ENCODE peak calls at places on chromosomes 2 and 18, in six cellular contexts. One of them, this sample, is unnamed.

GRCh38 chr2:88959480-88960204 is 268.2 kb downstream of the RPIA start:
- DNase-seq in lower leg skin: no peak
- DNase-seq in fibroblast of pulmonary artery: peak; percentile 4
- DNase-seq in MM.1S: no peak
- DNase-seq in AG04450: no peak
- DNase-seq in Peyer's patch: no peak
- DNase-seq in this sample: peak; percentile 3

GRCh38 chr2:27559228-27559627 is 23.6 kb upstream of the ZNF512 start:
- DNase-seq in lower leg skin: no peak
- DNase-seq in fibroblast of pulmonary artery: no peak
- DNase-seq in MM.1S: no peak
- DNase-seq in AG04450: no peak
- DNase-seq in Peyer's patch: no peak
- DNase-seq in this sample: no peak

GRCh38 chr18:38751897-38752296 is 1186.3 kb upstream of the CELF4 start:
- DNase-seq in lower leg skin: peak; percentile 36
- DNase-seq in fibroblast of pulmonary artery: no peak
- DNase-seq in MM.1S: no peak
- DNase-seq in AG04450: no peak
- DNase-seq in Peyer's patch: no peak
- DNase-seq in this sample: no peak

GRCh38 chr18:48319796-48320638 is 89.2 kb downstream of the ZBTB7C start:
- DNase-seq in lower leg skin: no peak
- DNase-seq in fibroblast of pulmonary artery: peak; percentile 43
- DNase-seq in MM.1S: no peak
- DNase-seq in AG04450: no peak
- DNase-seq in Peyer's patch: no peak
- DNase-seq in this sample: peak; percentile 46

GRCh38 chr18:78738076-78738690 is 241.4 kb upstream of the SALL3 start:
- DNase-seq in lower leg skin: no peak
- DNase-seq in fibroblast of pulmonary artery: no peak
- DNase-seq in MM.1S: no peak
- DNase-seq in AG04450: no peak
- DNase-seq in Peyer's patch: no peak
- DNase-seq in this sample: no peak

GRCh38 chr18:6437937-6438818 is 23.5 kb upstream of the L3MBTL4 start:
- DNase-seq in lower leg skin: no peak
- DNase-seq in fibroblast of pulmonary artery: no peak
- DNase-seq in MM.1S: no peak
- DNase-seq in AG04450: no peak
- DNase-seq in Peyer's patch: no peak
- DNase-seq in this sample: no peak

GRCh38 chr2:214547931-214548330 is 137.1 kb downstream of the VWC2L start:
- DNase-seq in lower leg skin: no peak
- DNase-seq in fibroblast of pulmonary artery: no peak
- DNase-seq in MM.1S: no peak
- DNase-seq in AG04450: no peak
- DNase-seq in Peyer's patch: no peak
- DNase-seq in this sample: no peak

GRCh38 chr2:174836345-174836999 is 72.2 kb upstream of the CHRNA1 start:
- DNase-seq in lower leg skin: no peak
- DNase-seq in fibroblast of pulmonary artery: peak; percentile 95
- DNase-seq in MM.1S: no peak
- DNase-seq in AG04450: peak; percentile 85
- DNase-seq in Peyer's patch: no peak
- DNase-seq in this sample: peak; percentile 96

GRCh38 chr18:73408434-73408833 is 540.6 kb upstream of the NETO1 start:
- DNase-seq in lower leg skin: no peak
- DNase-seq in fibroblast of pulmonary artery: peak; percentile 18
- DNase-seq in MM.1S: no peak
- DNase-seq in AG04450: no peak
- DNase-seq in Peyer's patch: no peak
- DNase-seq in this sample: no peak

GRCh38 chr2:72993147-72993546 is 75.8 kb downstream of the EMX1 start:
- DNase-seq in lower leg skin: peak; percentile 36
- DNase-seq in fibroblast of pulmonary artery: peak; percentile 49
- DNase-seq in MM.1S: peak; percentile 45
- DNase-seq in AG04450: no peak
- DNase-seq in Peyer's patch: peak; percentile 21
- DNase-seq in this sample: peak; percentile 49

GRCh38 chr2:43070676-43071491 is 155.5 kb downstream of the ZFP36L2 start:
- DNase-seq in lower leg skin: no peak
- DNase-seq in fibroblast of pulmonary artery: no peak
- DNase-seq in MM.1S: no peak
- DNase-seq in AG04450: no peak
- DNase-seq in Peyer's patch: no peak
- DNase-seq in this sample: no peak

GRCh38 chr2:232951181-232951580 is 61.9 kb downstream of the NGEF start:
- DNase-seq in lower leg skin: no peak
- DNase-seq in fibroblast of pulmonary artery: no peak
- DNase-seq in MM.1S: no peak
- DNase-seq in AG04450: no peak
- DNase-seq in Peyer's patch: no peak
- DNase-seq in this sample: no peak

GRCh38 chr18:37578886-37579513 is 13.4 kb upstream of the CELF4 start:
- DNase-seq in lower leg skin: peak; percentile 42
- DNase-seq in fibroblast of pulmonary artery: peak; percentile 67
- DNase-seq in MM.1S: peak; percentile 37
- DNase-seq in AG04450: no peak
- DNase-seq in Peyer's patch: no peak
- DNase-seq in this sample: peak; percentile 58

GRCh38 chr2:79235135-79235534 is 75.6 kb upstream of the REG3A start:
- DNase-seq in lower leg skin: no peak
- DNase-seq in fibroblast of pulmonary artery: no peak
- DNase-seq in MM.1S: no peak
- DNase-seq in AG04450: no peak
- DNase-seq in Peyer's patch: no peak
- DNase-seq in this sample: no peak

GRCh38 chr18:21203842-21204241 is 38.2 kb upstream of the GREB1L start:
- DNase-seq in lower leg skin: no peak
- DNase-seq in fibroblast of pulmonary artery: no peak
- DNase-seq in MM.1S: no peak
- DNase-seq in AG04450: no peak
- DNase-seq in Peyer's patch: no peak
- DNase-seq in this sample: no peak
- H3K4me3 ChIP-seq in lower leg skin: no peak overlapping the region
- H3K4me3 ChIP-seq in fibroblast of pulmonary artery: no peak overlapping the region
- H3K4me3 ChIP-seq in MM.1S: no peak overlapping the region
- H3K4me3 ChIP-seq in AG04450: no peak overlapping the region
- H3K4me3 ChIP-seq in Peyer's patch: no peak overlapping the region
- H3K4me3 ChIP-seq in this sample: no peak overlapping the region

GRCh38 chr18:50689578-50689977 is 129.7 kb downstream of the MAPK4 start:
- DNase-seq in lower leg skin: no peak
- DNase-seq in fibroblast of pulmonary artery: no peak
- DNase-seq in MM.1S: no peak
- DNase-seq in AG04450: no peak
- DNase-seq in Peyer's patch: no peak
- DNase-seq in this sample: no peak

GRCh38 chr18:50687491-50687890 is 127.6 kb downstream of the MAPK4 start:
- DNase-seq in lower leg skin: no peak
- DNase-seq in fibroblast of pulmonary artery: no peak
- DNase-seq in MM.1S: no peak
- DNase-seq in AG04450: no peak
- DNase-seq in Peyer's patch: no peak
- DNase-seq in this sample: no peak

GRCh38 chr18:50686409-50686808 is 126.5 kb downstream of the MAPK4 start:
- DNase-seq in lower leg skin: no peak
- DNase-seq in fibroblast of pulmonary artery: no peak
- DNase-seq in MM.1S: no peak
- DNase-seq in AG04450: no peak
- DNase-seq in Peyer's patch: no peak
- DNase-seq in this sample: no peak
- TF ChIP-seq CTCF in lower leg skin: no peak
- TF ChIP-seq CTCF in fibroblast of pulmonary artery: no peak
- TF ChIP-seq CTCF in MM.1S: no peak
- TF ChIP-seq CTCF in AG04450: no peak
- TF ChIP-seq CTCF in Peyer's patch: no peak
- TF ChIP-seq CTCF in this sample: no peak

GRCh38 chr2:216086207-216086893 is 4.6 kb downstream of the TMEM169 start:
- DNase-seq in lower leg skin: no peak
- DNase-seq in fibroblast of pulmonary artery: no peak
- DNase-seq in MM.1S: no peak
- DNase-seq in AG04450: no peak
- DNase-seq in Peyer's patch: no peak
- DNase-seq in this sample: no peak
- H3K4me3 ChIP-seq in lower leg skin: no peak overlapping the region
- H3K4me3 ChIP-seq in fibroblast of pulmonary artery: no peak overlapping the region
- H3K4me3 ChIP-seq in MM.1S: no peak overlapping the region
- H3K4me3 ChIP-seq in AG04450: no peak overlapping the region
- H3K4me3 ChIP-seq in Peyer's patch: no peak overlapping the region
- H3K4me3 ChIP-seq in this sample: no peak overlapping the region

GRCh38 chr2:191015229-191015628 is 1.3 kb upstream of the STAT1 start:
- DNase-seq in lower leg skin: no peak
- DNase-seq in fibroblast of pulmonary artery: no peak
- DNase-seq in MM.1S: peak; percentile 15
- DNase-seq in AG04450: no peak
- DNase-seq in Peyer's patch: no peak
- DNase-seq in this sample: no peak

GRCh38 chr2:191012845-191013616 is 940 bp downstream of the STAT1 start:
- DNase-seq in lower leg skin: no peak
- DNase-seq in fibroblast of pulmonary artery: peak; percentile 57
- DNase-seq in MM.1S: no peak
- DNase-seq in AG04450: no peak
- DNase-seq in Peyer's patch: no peak
- DNase-seq in this sample: peak; percentile 51

GRCh38 chr2:191014653-191015020 is 666 bp upstream of the STAT1 start:
- DNase-seq in lower leg skin: no peak
- DNase-seq in fibroblast of pulmonary artery: no peak
- DNase-seq in MM.1S: no peak
- DNase-seq in AG04450: no peak
- DNase-seq in Peyer's patch: no peak
- DNase-seq in this sample: no peak

GRCh38 chr2:191013617-191013875 is 425 bp downstream of the STAT1 start:
- DNase-seq in lower leg skin: no peak
- DNase-seq in fibroblast of pulmonary artery: no peak
- DNase-seq in MM.1S: peak; percentile 11
- DNase-seq in AG04450: no peak
- DNase-seq in Peyer's patch: no peak
- DNase-seq in this sample: no peak

DNA sequence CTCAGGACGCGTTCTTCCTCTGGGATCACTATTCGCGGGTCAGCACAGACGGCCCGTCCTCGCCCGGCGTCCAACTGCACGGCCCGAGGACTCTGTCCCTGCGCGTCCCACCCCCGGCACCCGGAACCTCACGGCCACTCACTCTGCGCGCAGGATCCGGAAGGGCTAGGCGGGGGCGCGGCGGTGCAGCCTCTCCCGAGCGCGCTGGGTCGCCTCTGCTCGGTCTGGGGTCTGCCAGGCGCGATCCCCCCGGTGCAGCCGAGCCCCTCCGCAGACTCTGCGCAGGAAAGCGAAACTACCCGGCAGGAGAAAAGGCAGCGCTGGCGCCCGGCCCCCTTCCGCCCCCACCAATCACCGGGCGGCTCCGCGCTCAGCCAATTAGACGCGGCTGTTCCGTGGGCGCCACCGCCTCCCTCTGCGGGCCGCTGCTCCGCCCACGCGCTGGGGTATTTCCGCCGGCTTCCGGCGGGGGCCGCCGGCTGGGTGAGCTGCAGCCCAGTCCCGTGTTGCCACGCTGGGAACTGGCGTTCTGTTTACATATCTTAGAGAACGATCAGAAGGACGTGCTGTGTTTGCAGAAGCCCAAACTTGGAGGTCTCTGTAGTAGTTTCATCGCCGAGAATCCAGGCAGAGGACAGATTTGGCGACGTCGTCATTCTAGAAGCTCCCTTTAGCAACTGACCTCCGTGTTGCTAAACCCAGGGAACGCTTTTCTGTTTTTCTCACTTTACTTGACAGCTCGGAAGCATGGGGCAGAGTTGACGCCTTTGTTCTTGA is at the start of gene STAT1:
- DNase-seq in lower leg skin: peak; percentile 85
- DNase-seq in fibroblast of pulmonary artery: peak; percentile 94
- DNase-seq in MM.1S: peak; percentile 92
- DNase-seq in AG04450: peak; percentile 89
- DNase-seq in Peyer's patch: peak; percentile 88
- DNase-seq in this sample: peak; percentile 96
- TF ChIP-seq CTCF in lower leg skin: no peak
- TF ChIP-seq CTCF in fibroblast of pulmonary artery: no peak
- TF ChIP-seq CTCF in MM.1S: no peak
- TF ChIP-seq CTCF in AG04450: no peak
- TF ChIP-seq CTCF in Peyer's patch: no peak
- TF ChIP-seq CTCF in this sample: no peak

DNA sequence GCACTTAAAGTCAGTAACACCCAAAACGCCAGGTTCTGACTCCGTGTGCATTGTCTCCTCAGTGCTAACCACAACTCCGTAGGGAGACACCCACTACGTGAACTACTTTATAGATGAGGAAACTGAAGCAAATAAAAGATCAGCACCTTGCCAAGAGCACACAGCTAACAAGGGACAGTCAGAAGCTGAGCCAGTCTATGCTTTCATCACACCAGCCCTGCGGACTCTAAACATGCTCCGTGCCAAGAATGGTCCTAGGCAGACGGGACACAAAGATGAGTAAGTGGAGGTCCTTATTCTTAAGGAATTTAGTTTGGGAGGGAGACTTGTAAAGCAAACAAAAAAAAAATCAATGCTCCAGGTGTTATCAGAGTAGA is 9.6 kb downstream of the MBOAT2 start:
- DNase-seq in lower leg skin: no peak
- DNase-seq in fibroblast of pulmonary artery: no peak
- DNase-seq in MM.1S: no peak
- DNase-seq in AG04450: no peak
- DNase-seq in Peyer's patch: no peak
- DNase-seq in this sample: peak; percentile 27
- H3K4me3 ChIP-seq in lower leg skin: no peak overlapping the region
- H3K4me3 ChIP-seq in fibroblast of pulmonary artery: no peak overlapping the region
- H3K4me3 ChIP-seq in MM.1S: no peak overlapping the region
- H3K4me3 ChIP-seq in AG04450: no peak overlapping the region
- H3K4me3 ChIP-seq in Peyer's patch: no peak overlapping the region
- H3K4me3 ChIP-seq in this sample: no peak overlapping the region

This sample was measured in cardiac fibroblast.